ENCODE peak calls at places on chromosomes 1 and 21, in seven cellular contexts. D is lung, X is astrocyte, Z is pancreas, U is left lung, N is SJSA1, E is upper lobe of right lung. T is an unnamed sample.

GRCh38 chr1:114152211-114153050 is 1.2 kb downstream of the SYT6 start:
- DNase-seq in D (peak; percentile 40), X (peak; percentile 13), Z (peak; percentile 64), U (peak; percentile 87), N (no peak), E (peak; percentile 78), T (peak; percentile 49)

GRCh38 chr21:34243562-34243961 is 120.2 kb upstream of the KCNE2 start:
- DNase-seq in D (peak; percentile 29), X (no peak), Z (no peak), U (no peak), N (no peak), E (no peak), T (no peak)

GRCh38 chr21:42038393-42038792 is 28.2 kb upstream of the ZBTB21 start:
- DNase-seq in D (no peak), X (no peak), Z (no peak), U (peak; percentile 27), N (no peak), E (no peak), T (no peak)

GRCh38 chr1:178263341-178263740 is 169.4 kb downstream of the RASAL2 start:
- DNase-seq in D (no peak), X (peak; percentile 78), Z (no peak), U (no peak), N (no peak), E (no peak), T (no peak)

GRCh38 chr1:198541737-198542136 is 1.3 kb upstream of the ATP6V1G3 start:
- DNase-seq in D (no peak), X (no peak), Z (no peak), U (no peak), N (no peak), E (no peak), T (no peak)

GRCh38 chr1:27144920-27145661 is 9.8 kb downstream of the SLC9A1 start:
- DNase-seq in D (no peak), X (peak; percentile 82), Z (no peak), U (no peak), N (peak; percentile 22), E (no peak), T (no peak)

GRCh38 chr1:29527314-29528004 is 291.1 kb downstream of the PTPRU start:
- DNase-seq in D (peak; percentile 24), X (no peak), Z (no peak), U (no peak), N (no peak), E (no peak), T (no peak)

GRCh38 chr1:39044762-39045161 is 18.6 kb downstream of the NDUFS5 start:
- DNase-seq in D (no peak), X (no peak), Z (no peak), U (no peak), N (no peak), E (peak; percentile 12), T (no peak)

GRCh38 chr1:107450899-107451664 is 310.2 kb downstream of the NTNG1 start:
- DNase-seq in D (no peak), X (no peak), Z (no peak), U (no peak), N (no peak), E (no peak), T (no peak)

GRCh38 chr1:6052543-6053205 is 7.0 kb downstream of the KCNAB2 start:
- DNase-seq in D (peak; percentile 56), X (peak; percentile 42), Z (peak; percentile 63), U (no peak), N (peak; percentile 48), E (no peak), T (peak; percentile 74)

GRCh38 chr1:6785721-6786505 is 659 bp downstream of the CAMTA1 start:
- DNase-seq in D (no peak), X (no peak), Z (peak; percentile 70), U (peak; percentile 85), N (peak; percentile 31), E (peak; percentile 77), T (peak; percentile 25)

GRCh38 chr1:67429011-67429527 is 1.1 kb downstream of the SERBP1 start:
- DNase-seq in D (no peak), X (no peak), Z (no peak), U (no peak), N (peak; percentile 30), E (no peak), T (peak; percentile 11)

GRCh38 chr1:183516725-183517124 is 44.4 kb downstream of the SMG7 start:
- DNase-seq in D (no peak), X (no peak), Z (no peak), U (no peak), N (no peak), E (no peak), T (no peak)

GRCh38 chr1:170660874-170661645 is 2.9 kb upstream of the PRRX1 start:
- DNase-seq in D (no peak), X (no peak), Z (no peak), U (peak; percentile 56), N (no peak), E (no peak), T (no peak)

GRCh38 chr1:150148834-150149489 is 754 bp upstream of the PLEKHO1 start:
- DNase-seq in D (no peak), X (no peak), Z (no peak), U (no peak), N (no peak), E (no peak), T (no peak)

GRCh38 chr1:112594208-112594876 is 24.6 kb downstream of the ST7L start:
- DNase-seq in D (no peak), X (no peak), Z (no peak), U (no peak), N (no peak), E (no peak), T (no peak)

DNA sequence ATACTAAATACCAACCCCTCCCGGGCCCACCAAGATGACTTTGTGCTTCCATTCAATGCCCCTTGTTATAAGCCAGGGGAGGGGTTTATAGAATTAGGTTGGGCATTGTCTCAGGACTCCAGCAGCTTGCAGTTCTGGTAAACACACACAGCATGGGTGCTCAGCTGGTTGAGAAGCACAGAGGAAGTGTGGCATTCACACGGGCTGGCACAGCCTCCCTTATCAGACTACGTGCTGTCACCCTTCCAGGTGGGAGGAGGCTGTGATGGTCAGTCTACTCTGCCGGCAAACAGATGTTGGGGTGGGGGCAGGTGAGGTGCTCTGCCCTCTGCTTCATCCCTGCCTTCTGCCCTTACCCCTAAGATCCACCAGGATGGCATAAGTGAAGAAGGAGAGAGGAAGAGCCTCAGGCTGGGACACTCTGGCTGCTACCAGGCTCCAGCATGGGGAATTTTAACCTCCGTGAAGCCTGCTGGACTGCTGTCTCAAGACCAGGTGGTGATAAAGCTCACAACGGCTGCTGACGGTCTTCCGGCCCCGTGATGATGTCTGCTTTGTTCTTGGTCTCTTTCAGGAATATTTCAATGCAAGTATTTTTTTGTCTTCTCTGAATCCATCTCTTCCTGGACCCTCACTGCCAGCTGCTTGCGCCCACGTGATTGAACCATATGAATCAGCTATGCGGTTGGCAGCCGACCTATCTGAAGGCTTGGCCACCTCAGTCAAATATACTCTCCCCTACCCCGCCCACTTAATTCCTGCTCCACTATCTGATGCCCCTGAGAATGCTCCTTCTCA is 14.8 kb upstream of the SLC6A17 start:
- DNase-seq in D (no peak), X (no peak), Z (peak; percentile 41), U (no peak), N (no peak), E (no peak), T (no peak)
- H3K27ac ChIP-seq in D (no peak overlapping the region), X (no peak overlapping the region), Z (no peak overlapping the region), U (no peak overlapping the region), N (no peak overlapping the region), E (no peak overlapping the region), T (no peak overlapping the region)

GRCh38 chr1:225848044-225848955 is 33.9 kb downstream of the TMEM63A start:
- DNase-seq in D (no peak), X (no peak), Z (no peak), U (peak; percentile 27), N (no peak), E (no peak), T (no peak)

GRCh38 chr1:225851810-225852209 is 30.4 kb downstream of the TMEM63A start:
- DNase-seq in D (no peak), X (no peak), Z (no peak), U (no peak), N (no peak), E (no peak), T (no peak)

GRCh38 chr1:225850370-225850769 is 31.8 kb downstream of the TMEM63A start:
- DNase-seq in D (no peak), X (no peak), Z (no peak), U (no peak), N (no peak), E (no peak), T (no peak)

GRCh38 chr1:225847610-225848009 is 34.6 kb downstream of the TMEM63A start:
- DNase-seq in D (no peak), X (no peak), Z (peak; percentile 78), U (peak; percentile 49), N (no peak), E (no peak), T (no peak)

GRCh38 chr1:225849905-225850304 is 32.3 kb downstream of the TMEM63A start:
- DNase-seq in D (no peak), X (no peak), Z (peak; percentile 64), U (peak; percentile 76), N (no peak), E (no peak), T (peak; percentile 61)
- H3K9me3 ChIP-seq in D (no peaks in the 10 kb centered on the region), X (no peaks in the 10 kb centered on the region), Z (no peaks in the 10 kb centered on the region), U (no peaks in the 10 kb centered on the region), N (no peaks in the 10 kb centered on the region), E (no peaks in the 10 kb centered on the region), T (no peaks in the 10 kb centered on the region)

GRCh38 chr1:165344198-165344597 is 12.3 kb downstream of the LMX1A start:
- DNase-seq in D (no peak), X (no peak), Z (no peak), U (no peak), N (no peak), E (no peak), T (no peak)
- H3K27ac ChIP-seq in D (no peak overlapping the region), X (no peak overlapping the region), Z (no peak overlapping the region), U (no peak overlapping the region), N (no peak overlapping the region), E (no peak overlapping the region), T (no peak overlapping the region)

GRCh38 chr21:44405091-44405947 is 50.0 kb upstream of the LRRC3 start:
- DNase-seq in D (no peak), X (no peak), Z (no peak), U (peak; percentile 55), N (no peak), E (no peak), T (no peak)

GRCh38 chr21:44406953-44407352 is 48.4 kb upstream of the LRRC3 start:
- DNase-seq in D (no peak), X (no peak), Z (no peak), U (peak; percentile 17), N (no peak), E (no peak), T (no peak)

GRCh38 chr21:44407493-44407892 is 47.8 kb upstream of the LRRC3 start:
- DNase-seq in D (no peak), X (no peak), Z (no peak), U (no peak), N (peak; percentile 64), E (no peak), T (no peak)

GRCh38 chr21:44405948-44406872 is 49.1 kb upstream of the LRRC3 start:
- DNase-seq in D (no peak), X (peak; percentile 14), Z (no peak), U (peak; percentile 69), N (peak; percentile 81), E (no peak), T (no peak)

GRCh38 chr21:44408226-44408625 is 47.1 kb upstream of the LRRC3 start:
- DNase-seq in D (no peak), X (no peak), Z (no peak), U (peak; percentile 11), N (peak; percentile 67), E (no peak), T (no peak)
- H3K9me3 ChIP-seq in D (no peaks in the 10 kb centered on the region), X (peaks cover 12% of the 10 kb centered on the region), Z (no peaks in the 10 kb centered on the region), U (no peaks in the 10 kb centered on the region), N (peaks cover 13% of the 10 kb centered on the region), E (no peaks in the 10 kb centered on the region), T (no peaks in the 10 kb centered on the region)

GRCh38 chr1:96934282-96934681 is 212.7 kb downstream of the PTBP2 start:
- DNase-seq in D (no peak), X (no peak), Z (no peak), U (no peak), N (no peak), E (no peak), T (no peak)
- H3K27ac ChIP-seq in D (no peak overlapping the region), X (no peak overlapping the region), Z (no peak overlapping the region), U (no peak overlapping the region), N (no peak overlapping the region), E (no peak overlapping the region), T (no peak overlapping the region)